ENCODE peak calls at places on chromosomes 3 and 15, in nine cellular contexts. C is right atrium auricular region, A is fibroblast of lung, V is fibroblast of pulmonary artery, O is cardiac muscle cell, D is H9, S is A549, X is left lung, U is upper lobe of left lung. B is an unnamed sample.

GRCh38 chr3:15255215-15255614 is 49.2 kb downstream of the CAPN7 start:
- DNase-seq in X (no peak), S (no peak), U (no peak), D (no peak), C (no peak), A (no peak), O (no peak), V (no peak), B (no peak)

GRCh38 chr15:99120050-99120777 is 15.3 kb downstream of the SYNM start:
- DNase-seq in V (no peak), X (no peak), U (no peak), D (no peak), S (no peak), C (no peak), O (peak; percentile 19), A (no peak), B (no peak)

GRCh38 chr3:112675349-112675748 is 34.4 kb upstream of the CCDC80 start:
- DNase-seq in V (no peak), X (no peak), C (no peak), U (no peak), D (no peak), A (no peak), O (no peak), S (no peak), B (no peak)

GRCh38 chr3:18847583-18848197 is 300.6 kb upstream of the KCNH8 start:
- DNase-seq in X (no peak), A (no peak), C (no peak), V (no peak), D (no peak), U (no peak), O (no peak), S (peak; percentile 22), B (peak; percentile 15)

GRCh38 chr3:138351916-138352555 is 3.7 kb downstream of the MRAS start:
- DNase-seq in A (no peak), S (no peak), V (no peak), X (no peak), U (no peak), C (no peak), O (no peak), D (no peak), B (no peak)

GRCh38 chr3:184022323-184022722 is 4.6 kb upstream of the ABCC5 start:
- DNase-seq in S (no peak), C (no peak), U (no peak), V (no peak), D (no peak), X (no peak), A (no peak), O (no peak), B (no peak)

GRCh38 chr3:193157051-193157450 is 84.0 kb upstream of the PLAAT1 start:
- DNase-seq in O (no peak), U (peak; percentile 57), S (no peak), C (no peak), X (peak; percentile 66), A (no peak), D (no peak), V (no peak), B (no peak)

GRCh38 chr15:62059818-62060115 is 480 bp downstream of the VPS13C start:
- DNase-seq in X (peak; percentile 88), U (no peak), C (no peak), V (peak; percentile 49), S (peak; percentile 62), D (no peak), A (peak; percentile 45), O (peak; percentile 53), B (peak; percentile 84)

GRCh38 chr3:61371123-61371522 is 119.9 kb upstream of the FHIT start:
- DNase-seq in D (no peak), U (no peak), V (peak; percentile 3), A (peak; percentile 1), C (no peak), X (no peak), O (peak; percentile 9), S (peak; percentile 12), B (peak; percentile 18)

GRCh38 chr15:34679326-34679725 is 75.5 kb downstream of the GJD2 start:
- DNase-seq in C (no peak), S (no peak), O (no peak), X (no peak), V (no peak), D (no peak), U (no peak), A (no peak), B (no peak)

GRCh38 chr3:141840737-141841544 is 35.5 kb upstream of the ATP1B3 start:
- DNase-seq in O (peak; percentile 32), A (peak; percentile 83), V (peak; percentile 69), X (no peak), D (no peak), C (no peak), U (no peak), S (no peak), B (no peak)

GRCh38 chr3:112405845-112406244 is 72.9 kb downstream of the CD200 start:
- DNase-seq in C (no peak), D (no peak), A (no peak), O (no peak), V (no peak), U (no peak), X (no peak), S (no peak), B (no peak)

GRCh38 chr3:38763569-38763968 is 52.4 kb downstream of the SCN10A start:
- DNase-seq in U (no peak), D (no peak), C (no peak), A (no peak), O (no peak), S (no peak), V (no peak), X (no peak), B (no peak)

GRCh38 chr15:40367038-40367672 is 9.1 kb downstream of the DISP2 start:
- DNase-seq in D (no peak), U (peak; percentile 52), V (no peak), A (no peak), C (no peak), X (no peak), O (no peak), S (no peak), B (no peak)

GRCh38 chr3:160697628-160698382 is 20.8 kb downstream of the ARL14 start:
- DNase-seq in S (no peak), D (no peak), O (peak; percentile 59), C (no peak), X (no peak), V (peak; percentile 51), A (peak; percentile 86), U (no peak), B (peak; percentile 23)

GRCh38 chr3:184748219-184749135 is 36.6 kb upstream of the MAGEF1 start:
- DNase-seq in U (no peak), O (no peak), S (peak; percentile 38), D (peak; percentile 62), X (no peak), V (peak; percentile 23), A (peak; percentile 18), C (no peak), B (peak; percentile 53)

GRCh38 chr3:187227658-187228258 is 30.5 kb downstream of the RTP1 start:
- DNase-seq in V (peak; percentile 67), C (no peak), U (no peak), A (peak; percentile 87), O (peak; percentile 57), X (no peak), S (peak; percentile 30), D (no peak), B (no peak)

DNA sequence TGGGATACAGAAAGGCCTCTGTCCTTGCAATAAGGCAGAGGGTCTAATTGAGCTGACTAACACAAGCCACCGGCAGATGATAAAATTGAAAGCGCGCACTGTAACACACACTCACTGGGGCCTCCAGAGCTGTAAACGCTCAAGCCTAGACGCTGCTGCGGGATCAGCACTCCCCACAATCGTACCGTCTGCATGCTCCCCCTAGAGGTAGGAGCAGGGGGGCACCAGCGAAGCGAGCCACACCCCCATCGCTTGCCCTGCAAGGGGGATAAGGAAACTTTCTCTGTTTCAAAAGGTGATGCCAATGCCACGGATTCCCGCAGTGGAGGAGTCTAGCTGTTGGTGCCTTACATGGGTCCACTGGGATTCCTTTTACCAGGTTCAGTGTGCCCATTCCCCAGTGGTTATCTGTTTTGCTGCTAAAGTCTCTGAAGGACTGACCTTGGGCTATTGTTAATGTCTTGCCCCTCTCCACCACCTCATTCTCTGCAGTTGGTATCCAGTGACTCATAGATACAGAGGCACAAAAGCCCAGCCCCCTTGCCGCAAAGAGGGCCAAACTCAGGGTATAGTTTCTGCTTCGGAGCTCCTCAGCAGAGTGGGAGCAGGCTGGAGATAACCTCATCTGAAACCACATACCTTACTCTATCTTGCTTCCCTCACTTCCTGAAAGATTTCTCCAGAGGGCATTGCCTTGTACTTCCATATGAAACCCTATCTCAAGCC is 139.3 kb upstream of the KBTBD8 start:
- DNase-seq in D (peak; percentile 86), X (no peak), O (no peak), S (no peak), A (no peak), C (no peak), V (no peak), U (peak; percentile 17), B (no peak)
- TF ChIP-seq CTCF in D (peak; percentile 87), X (no peak), O (no peak), S (no peak), A (no peak), C (no peak), V (peak; percentile 8), U (no peak), B (no peak)

GRCh38 chr3:78978037-78978436 is 789.8 kb downstream of the ROBO1 start:
- DNase-seq in V (peak; percentile 52), S (peak; percentile 29), O (peak; percentile 43), A (no peak), X (no peak), U (no peak), D (no peak), C (no peak), B (no peak)
- TF ChIP-seq CTCF in V (peak; percentile 57), S (peak; percentile 52), O (peak; percentile 53), A (peak; percentile 41), X (no peak), U (no peak), D (peak; percentile 57), C (no peak), B (peak; percentile 48)

DNA sequence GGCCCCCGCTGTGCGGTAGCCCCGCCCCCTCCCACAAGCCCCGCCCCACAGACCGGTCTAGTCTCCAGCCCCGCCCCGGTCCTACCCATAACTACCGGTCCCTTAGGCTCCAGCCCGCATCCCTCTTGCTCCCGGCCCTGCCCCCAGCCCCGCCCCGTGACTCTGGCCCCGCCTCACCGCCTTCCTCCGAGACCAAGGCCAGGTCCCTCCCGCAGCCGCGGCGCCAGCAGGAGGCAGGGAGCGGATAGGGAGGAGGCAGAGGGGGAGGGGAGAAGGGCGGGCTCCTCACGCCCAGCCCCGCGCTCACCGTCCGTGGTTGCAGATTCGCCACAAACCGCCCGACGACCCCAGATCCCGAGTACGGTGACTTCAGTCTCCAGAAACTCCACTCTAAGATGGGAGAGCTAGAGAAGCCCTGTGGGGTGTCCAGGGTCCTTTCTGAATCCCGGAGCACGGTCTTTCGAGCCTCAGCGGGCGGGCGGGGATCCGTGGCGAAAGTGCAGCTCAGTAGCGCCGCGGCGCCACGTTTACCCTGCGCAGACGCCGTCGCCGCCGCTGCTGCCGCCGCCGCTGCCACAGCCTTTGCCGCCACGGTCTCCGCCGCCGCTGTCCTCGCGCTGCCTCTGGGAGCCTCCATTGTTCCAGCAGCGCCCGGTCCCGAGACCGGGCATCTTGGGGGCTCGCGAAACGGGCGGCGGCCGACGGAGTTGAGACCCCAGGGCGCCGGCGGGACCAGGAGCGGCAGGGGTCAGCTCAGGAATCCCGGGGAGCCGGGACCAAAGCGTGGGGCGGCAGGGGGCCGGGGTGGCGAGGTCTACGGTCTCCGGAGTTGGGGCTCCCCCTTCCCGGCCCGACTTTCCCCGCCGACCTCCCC is at the start of gene BRPF1:
- DNase-seq in D (peak; percentile 100), U (peak; percentile 100), O (peak; percentile 100), C (peak; percentile 99), A (peak; percentile 99), V (peak; percentile 99), X (peak; percentile 100), S (peak; percentile 99), B (peak; percentile 100)
- TF ChIP-seq CTCF in D (no peak), U (peak; percentile 33), O (no peak), C (no peak), A (no peak), V (no peak), X (no peak), S (no peak), B (peak; percentile 21)

GRCh38 chr3:64475037-64475436 is 212.8 kb downstream of the ADAMTS9 start:
- DNase-seq in V (no peak), X (no peak), O (no peak), S (no peak), C (no peak), D (no peak), U (no peak), A (no peak), B (no peak)
- TF ChIP-seq CTCF in V (peak; percentile 27), X (no peak), O (peak; percentile 13), S (no peak), C (no peak), D (peak; percentile 35), U (no peak), A (no peak), B (no peak)

B was measured in GM13977.